ENCODE peak calls at places on chromosomes 1 and 21, in five cellular contexts. E, O, G, L and A are unnamed samples.

GRCh38 chr1:66752000-66752592 is at the start of gene DYNLT5:
- DNase-seq in O (peak), L (peak), G (no peak), E (no peak), A (no peak)

GRCh38 chr1:156194300-156194652 is 372 bp downstream of the SLC25A44 start:
- DNase-seq in L (no peak), E (no peak), G (no peak), O (no peak), A (no peak)

GRCh38 chr1:86339906-86340305 is 56.2 kb downstream of the ODF2L start:
- DNase-seq in L (no peak), G (no peak), E (no peak), O (no peak), A (no peak)

GRCh38 chr1:111826278-111826677 is 70.6 kb downstream of the DDX20 start:
- DNase-seq in G (no peak), E (no peak), O (no peak), L (no peak), A (no peak)

GRCh38 chr1:108010581-108010980 is 45.6 kb upstream of the VAV3 start:
- DNase-seq in E (no peak), O (no peak), G (no peak), L (no peak), A (no peak)

GRCh38 chr1:50595874-50596273 is 172.6 kb upstream of the DMRTA2 start:
- DNase-seq in L (no peak), O (no peak), G (no peak), E (no peak), A (no peak)

GRCh38 chr1:172761581-172762025 is 102.7 kb downstream of the FASLG start:
- DNase-seq in E (no peak), O (no peak), L (no peak), G (no peak), A (no peak)

GRCh38 chr1:162111572-162111971 is 42.1 kb downstream of the NOS1AP start:
- DNase-seq in L (no peak), G (no peak), O (no peak), E (no peak), A (no peak)

GRCh38 chr1:115089443-115090340 is at the start of gene TSPAN2:
- DNase-seq in O (no peak), L (peak), G (no peak), E (peak), A (peak)

GRCh38 chr1:119947468-119947867 is 51.2 kb upstream of the ADAM30 start:
- DNase-seq in G (peak), E (no peak), O (peak), L (no peak), A (no peak)

GRCh38 chr1:160776178-160776577 is 19.8 kb upstream of the LY9 start:
- DNase-seq in E (no peak), O (no peak), G (no peak), L (no peak), A (no peak)

GRCh38 chr1:71345491-71345890 is 264.7 kb upstream of the ZRANB2 start:
- DNase-seq in O (no peak), G (no peak), L (no peak), E (no peak), A (no peak)

GRCh38 chr1:244874974-244875579 is 10.7 kb upstream of the HNRNPU start:
- DNase-seq in L (no peak), G (no peak), O (no peak), E (no peak), A (no peak)

GRCh38 chr1:55289042-55289441 is 73.9 kb upstream of the USP24 start:
- DNase-seq in G (no peak), O (no peak), E (no peak), L (no peak), A (no peak)

GRCh38 chr1:61742620-61743431 is 546 bp downstream of the PATJ start:
- DNase-seq in O (peak), L (peak), G (no peak), E (no peak), A (no peak)

GRCh38 chr21:27564684-27565280 is 597.9 kb upstream of the ADAMTS5 start:
- DNase-seq in E (no peak), O (no peak), L (peak), G (no peak), A (peak)

GRCh38 chr1:227994632-227995300 is 12.0 kb upstream of the WNT3A start:
- DNase-seq in G (no peak), O (no peak), L (no peak), E (no peak), A (no peak)

GRCh38 chr1:925532-926421 is 2.1 kb downstream of the SAMD11 start:
- DNase-seq in L (peak), E (no peak), O (no peak), G (no peak), A (no peak)

GRCh38 chr1:93659805-93660479 is 21.7 kb downstream of the BCAR3 start:
- DNase-seq in L (peak), E (no peak), G (no peak), O (no peak), A (no peak)

GRCh38 chr21:39064325-39065012 is 118.8 kb downstream of the PSMG1 start:
- DNase-seq in G (no peak), E (no peak), L (no peak), O (no peak), A (no peak)